ENCODE peak calls at places on chromosomes 2 and 18, in ten cellular contexts. F, R, K, L, S, W, I, E, B and P are unnamed samples.

GRCh38 chr2:233428008-233428407 is 73.7 kb downstream of the DGKD start:
- DNase-seq in F (no peak), R (no peak), K (no peak), L (no peak), S (peak; percentile 24), W (no peak), I (no peak), E (no peak), B (no peak), P (no peak)

GRCh38 chr2:218081695-218082094 is 12.6 kb downstream of the RUFY4 start:
- DNase-seq in F (no peak), R (no peak), K (no peak), L (peak; percentile 65), S (no peak), W (no peak), I (no peak), E (no peak), B (no peak), P (no peak)

GRCh38 chr18:31791817-31792579 is 31.3 kb upstream of the SLC25A52 start:
- DNase-seq in F (no peak), R (no peak), K (no peak), L (no peak), S (no peak), W (no peak), I (no peak), E (no peak), B (no peak), P (no peak)

GRCh38 chr2:30862054-30862651 is 54.9 kb upstream of the CAPN13 start:
- DNase-seq in F (no peak), R (peak; percentile 79), K (peak; percentile 89), L (peak; percentile 73), S (peak; percentile 71), W (no peak), I (peak; percentile 58), E (no peak), B (peak; percentile 79), P (peak; percentile 62)

GRCh38 chr18:76462326-76462694 is 32.7 kb downstream of the ZNF516 start:
- DNase-seq in F (no peak), R (no peak), K (no peak), L (no peak), S (no peak), W (no peak), I (no peak), E (no peak), B (no peak), P (no peak)

GRCh38 chr2:207055254-207055653 is 110.5 kb downstream of the KLF7 start:
- DNase-seq in F (no peak), R (no peak), K (no peak), L (no peak), S (no peak), W (no peak), I (no peak), E (no peak), B (no peak), P (no peak)

GRCh38 chr2:59184281-59185020 is 943.3 kb upstream of the FANCL start:
- DNase-seq in F (no peak), R (no peak), K (no peak), L (no peak), S (no peak), W (no peak), I (no peak), E (no peak), B (no peak), P (no peak)

GRCh38 chr18:28559511-28559910 is 382.6 kb upstream of the CDH2 start:
- DNase-seq in F (no peak), R (no peak), K (no peak), L (no peak), S (no peak), W (no peak), I (no peak), E (no peak), B (no peak), P (no peak)

GRCh38 chr2:28594029-28594368 is 98.1 kb downstream of the PLB1 start:
- DNase-seq in F (no peak), R (no peak), K (no peak), L (no peak), S (no peak), W (no peak), I (no peak), E (no peak), B (no peak), P (no peak)

GRCh38 chr2:205482399-205483065 is 199.8 kb upstream of the NRP2 start:
- DNase-seq in F (no peak), R (no peak), K (no peak), L (peak; percentile 36), S (no peak), W (peak; percentile 45), I (no peak), E (no peak), B (peak; percentile 75), P (peak; percentile 6)

GRCh38 chr2:214019229-214019972 is 391.5 kb upstream of the VWC2L start:
- DNase-seq in F (no peak), R (no peak), K (peak; percentile 6), L (peak; percentile 97), S (no peak), W (no peak), I (no peak), E (no peak), B (no peak), P (no peak)

GRCh38 chr2:85768713-85769112 is 14.9 kb downstream of the ATOH8 start:
- DNase-seq in F (peak; percentile 95), R (no peak), K (peak; percentile 75), L (no peak), S (peak; percentile 82), W (no peak), I (peak; percentile 57), E (peak; percentile 85), B (peak; percentile 63), P (peak; percentile 88)

GRCh38 chr18:67318651-67319050 is 197.9 kb downstream of the DSEL start:
- DNase-seq in F (no peak), R (no peak), K (no peak), L (peak; percentile 69), S (no peak), W (no peak), I (no peak), E (no peak), B (no peak), P (no peak)

GRCh38 chr2:185245216-185245615 is 493.4 kb upstream of the FSIP2 start:
- DNase-seq in F (no peak), R (no peak), K (no peak), L (no peak), S (no peak), W (no peak), I (no peak), E (no peak), B (no peak), P (no peak)

GRCh38 chr2:191247381-191248057 is 2.3 kb downstream of the MYO1B start:
- DNase-seq in F (no peak), R (peak; percentile 98), K (no peak), L (peak; percentile 98), S (no peak), W (no peak), I (peak; percentile 76), E (no peak), B (peak; percentile 21), P (peak; percentile 35)

DNA sequence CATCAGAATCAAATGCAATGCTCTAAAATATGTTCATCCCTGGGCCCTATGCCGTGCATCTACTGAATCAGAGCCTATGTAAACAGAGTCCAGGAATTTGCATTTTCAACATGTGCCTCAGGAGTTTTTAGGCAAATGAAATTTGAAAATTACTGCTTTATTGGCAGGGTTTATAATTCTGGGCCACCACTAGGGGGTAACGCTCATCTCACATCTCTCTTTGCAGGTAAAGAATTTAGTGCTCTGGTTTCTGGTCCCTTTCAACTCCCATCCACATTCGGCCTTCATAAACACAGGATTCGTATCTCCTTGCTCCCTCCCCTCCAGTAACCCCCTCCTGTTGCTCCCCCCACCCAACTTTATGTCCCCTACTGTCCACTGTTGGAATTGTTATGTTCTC is 49.3 kb downstream of the LYPD6B start:
- DNase-seq in F (no peak), R (no peak), K (no peak), L (no peak), S (no peak), W (no peak), I (no peak), E (no peak), B (peak; percentile 69), P (no peak)
- TF ChIP-seq CTCF in F (no peak), R (no peak), K (peak; percentile 33), L (peak; percentile 32), S (peak; percentile 15), W (no peak), I (peak; percentile 26), E (no peak), B (peak; percentile 74), P (no peak)

DNA sequence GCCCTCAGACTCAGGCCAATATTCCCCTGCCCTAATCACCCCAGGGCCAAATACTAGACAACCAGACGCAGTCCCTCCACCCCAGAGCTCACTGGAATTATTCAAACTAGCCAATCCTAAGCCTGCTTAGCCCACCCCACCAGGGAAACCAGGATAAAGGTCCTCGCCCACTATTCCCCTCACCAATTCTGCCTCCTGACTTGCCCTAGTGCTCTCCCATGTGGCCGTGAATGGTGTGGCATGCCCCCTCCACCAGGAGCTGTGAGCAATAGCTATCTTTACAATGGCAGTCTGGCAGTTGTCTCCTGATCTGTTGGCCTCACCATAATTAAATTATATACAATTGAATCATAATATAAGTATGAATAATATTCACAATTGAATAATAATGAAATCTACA is 42.3 kb downstream of the FAM124B start:
- DNase-seq in F (no peak), R (peak; percentile 16), K (peak; percentile 35), L (no peak), S (no peak), W (no peak), I (no peak), E (no peak), B (peak; percentile 75), P (no peak)
- TF ChIP-seq CTCF in F (no peak), R (peak; percentile 67), K (peak; percentile 49), L (peak; percentile 36), S (no peak), W (no peak), I (no peak), E (no peak), B (peak; percentile 60), P (no peak)

DNA sequence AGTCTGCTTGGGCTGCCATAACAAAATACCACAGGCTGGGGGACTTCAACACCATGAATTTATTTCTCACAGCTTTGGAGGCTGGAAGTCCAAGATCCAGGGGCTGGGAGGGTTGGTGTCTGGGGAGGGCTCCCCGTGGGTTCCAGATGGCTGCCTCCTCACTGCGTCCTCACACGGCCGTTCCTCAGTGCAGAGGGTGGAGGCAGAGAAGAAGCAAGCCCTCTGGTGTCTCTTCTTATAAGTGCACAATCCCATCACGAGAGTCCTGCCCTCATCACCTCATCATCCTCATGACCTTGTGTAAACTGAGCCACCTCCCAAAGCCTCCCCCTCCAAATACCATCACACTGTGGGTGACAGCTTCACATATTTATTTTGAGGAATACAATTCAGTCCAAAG is 26.3 kb downstream of the TMEM163 start:
- DNase-seq in F (no peak), R (no peak), K (no peak), L (no peak), S (no peak), W (no peak), I (no peak), E (no peak), B (peak; percentile 28), P (no peak)
- TF ChIP-seq CTCF in F (no peak), R (peak; percentile 38), K (no peak), L (no peak), S (no peak), W (no peak), I (no peak), E (no peak), B (peak; percentile 8), P (peak; percentile 14)

DNA sequence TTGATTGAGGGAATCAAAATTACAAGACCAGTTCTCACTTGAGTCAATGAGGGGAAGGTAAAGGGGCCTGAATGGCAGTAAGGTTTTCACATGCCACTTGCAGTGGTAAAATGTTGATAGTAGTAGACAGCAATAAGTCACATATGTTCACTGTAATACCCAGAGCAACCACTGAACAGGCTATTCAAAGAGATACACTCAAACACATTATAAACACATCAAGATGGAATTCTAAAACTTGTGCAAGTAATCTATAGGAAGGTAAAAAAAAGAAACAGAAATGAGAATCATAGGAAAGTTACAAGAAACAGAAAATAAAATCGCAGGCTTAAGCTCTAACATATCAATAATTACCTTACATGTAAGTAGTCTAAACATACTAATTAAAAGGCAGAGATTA is 86.6 kb upstream of the AFF3 start:
- DNase-seq in F (no peak), R (no peak), K (no peak), L (no peak), S (no peak), W (no peak), I (no peak), E (no peak), B (no peak), P (no peak)
- TF ChIP-seq CTCF in F (no peak), R (no peak), K (no peak), L (peak; percentile 13), S (no peak), W (no peak), I (no peak), E (no peak), B (no peak), P (no peak)